ENCODE peak calls at places on chromosome 1, in seven cellular contexts. V is ovary, X is activated T-helper 1 cell treated with Interleukin-2 at 50 U/mL for 16 hours, Z is NCI-H1105, Y is cardiac fibroblast, R is RWPE1, K is EL. S is an unnamed sample.
A peak's percentile ranks its signal among the peaks of the same experiment; 100 is the strongest.

GRCh38 chr1:86233406-86233805 is 76.8 kb upstream of the COL24A1 start:
- DNase-seq in X (no peak), Y (no peak), K (no peak), V (no peak), Z (no peak), R (no peak), S (no peak)

GRCh38 chr1:68231627-68232303 is 558 bp downstream of the WLS start:
- DNase-seq in Y (peak; percentile 83), V (peak; percentile 81), Z (peak; percentile 59), R (peak; percentile 87), K (peak; percentile 82), X (no peak), S (peak; percentile 84)

GRCh38 chr1:147549526-147549925 is 8.2 kb downstream of the BCL9 start:
- DNase-seq in Y (no peak), V (no peak), Z (no peak), K (no peak), X (no peak), R (no peak), S (no peak)

GRCh38 chr1:169572184-169572583 is 14.1 kb downstream of the F5 start:
- DNase-seq in Y (no peak), R (no peak), X (no peak), V (no peak), K (no peak), Z (no peak), S (no peak)

GRCh38 chr1:225882008-225882698 is at the start of gene TMEM63A:
- DNase-seq in R (peak; percentile 97), Z (no peak), Y (peak; percentile 90), V (peak; percentile 94), K (peak; percentile 86), X (peak; percentile 84), S (peak; percentile 98)

GRCh38 chr1:58721247-58721820 is 21.5 kb upstream of the MYSM1 start:
- DNase-seq in V (no peak), K (peak; percentile 43), R (no peak), X (no peak), Y (no peak), Z (no peak), S (no peak)

GRCh38 chr1:5648410-5649165 is 343.6 kb downstream of the NPHP4 start:
- DNase-seq in X (no peak), V (no peak), Z (no peak), Y (no peak), K (no peak), R (no peak), S (no peak)

GRCh38 chr1:228646717-228647522 is 88.4 kb upstream of the RHOU start:
- DNase-seq in R (peak; percentile 26), Z (no peak), V (peak; percentile 65), K (peak; percentile 66), Y (peak; percentile 54), X (no peak), S (peak; percentile 27)

GRCh38 chr1:172321429-172321828 is 99.1 kb upstream of the C1orf105 start:
- DNase-seq in X (no peak), Z (no peak), K (peak; percentile 37), R (no peak), V (no peak), Y (peak; percentile 68), S (peak; percentile 36)

GRCh38 chr1:24900985-24901781 is 28.9 kb downstream of the RUNX3 start:
- DNase-seq in V (no peak), K (no peak), Y (no peak), Z (no peak), X (no peak), R (no peak), S (no peak)

GRCh38 chr1:49297783-49298182 is 521.1 kb upstream of the BEND5 start:
- DNase-seq in V (no peak), K (no peak), X (no peak), Y (no peak), Z (no peak), R (no peak), S (no peak)

S was measured in AG08396.